ENCODE peak calls at places on chromosome 9, in five cellular contexts. Y is NCI-H187 treated with DMSO at 0.1 percent for 48 hours, T is Daoy, Q is mucosa of gallbladder, H is T-cell. R is an unnamed sample.

GRCh38 chr9:134509306-134509705 is 132.3 kb upstream of the COL5A1 start:
- DNase-seq in Y (no peak), T (no peak), Q (no peak), H (no peak), R (no peak)

GRCh38 chr9:38084556-38084880 is 15.5 kb upstream of the SHB start:
- DNase-seq in Y (no peak), T (no peak), Q (no peak), H (no peak), R (no peak)

GRCh38 chr9:135698236-135698635 is 1.0 kb downstream of the SOHLH1 start:
- DNase-seq in Y (no peak), T (no peak), Q (no peak), H (no peak), R (no peak)

GRCh38 chr9:114911167-114911821 is 19.1 kb downstream of the TNFSF8 start:
- DNase-seq in Y (peak; percentile 15), T (peak; percentile 60), Q (peak; percentile 25), H (no peak), R (no peak)

GRCh38 chr9:129485140-129485758 is 135.7 kb downstream of the C9orf50 start:
- DNase-seq in Y (no peak), T (no peak), Q (no peak), H (no peak), R (no peak)

GRCh38 chr9:136621734-136622093 is 41.0 kb upstream of the EGFL7 start:
- DNase-seq in Y (no peak), T (no peak), Q (no peak), H (no peak), R (no peak)

GRCh38 chr9:128174062-128174461 is 14.0 kb downstream of the BBLN start:
- DNase-seq in Y (no peak), T (no peak), Q (no peak), H (no peak), R (no peak)

GRCh38 chr9:133869674-133870419 is 122.3 kb downstream of the VAV2 start:
- DNase-seq in Y (no peak), T (no peak), Q (no peak), H (no peak), R (no peak)

GRCh38 chr9:37385286-37385685 is 37.2 kb upstream of the GRHPR start:
- DNase-seq in Y (no peak), T (no peak), Q (no peak), H (no peak), R (no peak)

GRCh38 chr9:16824545-16825041 is 45.9 kb downstream of the BNC2 start:
- DNase-seq in Y (no peak), T (peak; percentile 27), Q (no peak), H (no peak), R (no peak)

GRCh38 chr9:133374612-133375115 is 1.2 kb downstream of the SURF4 start:
- DNase-seq in Y (no peak), T (peak; percentile 52), Q (no peak), H (no peak), R (peak; percentile 60)

R was measured in GM13977.